ENCODE peak calls at places on chromosome 4, in five cellular contexts. L is HCT116; S is CD8-positive, alpha-beta memory T cell; C is gastrocnemius medialis; T is CD8-positive, alpha-beta T cell. M is an unnamed sample.

GRCh38 chr4:109864134-109864533 is 16.2 kb downstream of the LRIT3 start:
- DNase-seq in S (no peak), C (no peak), L (no peak), T (no peak), M (no peak)

GRCh38 chr4:122537388-122538135 is 81.0 kb upstream of the IL2 start:
- DNase-seq in T (no peak), S (no peak), C (no peak), L (no peak), M (no peak)

GRCh38 chr4:87423313-87424031 is 1.1 kb downstream of the NUDT9 start:
- DNase-seq in C (no peak), S (no peak), L (no peak), T (no peak), M (peak)

GRCh38 chr4:128349921-128350320 is 62.3 kb upstream of the PGRMC2 start:
- DNase-seq in S (no peak), L (no peak), T (no peak), C (no peak), M (no peak)

GRCh38 chr4:38752393-38752961 is 30.3 kb downstream of the TLR10 start:
- DNase-seq in C (no peak), L (no peak), S (no peak), T (no peak), M (no peak)

GRCh38 chr4:42519803-42520417 is 122.6 kb downstream of the SHISA3 start:
- DNase-seq in L (peak), T (peak), C (no peak), S (peak), M (peak)

GRCh38 chr4:610411-611261 is 14.7 kb upstream of the PDE6B start:
- DNase-seq in T (no peak), C (no peak), L (no peak), S (no peak), M (no peak)

GRCh38 chr4:37970702-37971101 is 10.5 kb downstream of the PTTG2 start:
- DNase-seq in T (peak), L (peak), S (peak), C (peak), M (peak)

GRCh38 chr4:56272946-56273728 is 114.2 kb downstream of the AASDH start:
- DNase-seq in S (no peak), C (no peak), T (no peak), L (no peak), M (no peak)

GRCh38 chr4:39166177-39166576 is 16.2 kb upstream of the WDR19 start:
- DNase-seq in T (no peak), L (no peak), S (no peak), C (no peak), M (no peak)

GRCh38 chr4:36758779-36759178 is 477.4 kb downstream of the DTHD1 start:
- DNase-seq in S (no peak), L (no peak), T (no peak), C (no peak), M (no peak)

GRCh38 chr4:148831945-148832344 is 389.7 kb upstream of the NR3C2 start:
- DNase-seq in C (no peak), S (no peak), L (peak), T (no peak), M (no peak)

GRCh38 chr4:189046642-189047041 is 894.0 kb upstream of the FRG1 start:
- DNase-seq in T (no peak), L (no peak), C (no peak), S (no peak), M (no peak)

GRCh38 chr4:125123710-125124109 is 191.0 kb upstream of the FAT4 start:
- DNase-seq in S (no peak), L (no peak), T (no peak), C (no peak), M (no peak)

GRCh38 chr4:54155936-54156335 is 56.0 kb downstream of the GSX2 start:
- DNase-seq in L (no peak), T (no peak), S (no peak), C (no peak), M (no peak)

GRCh38 chr4:147924604-147925412 is 192.9 kb downstream of the ARHGAP10 start:
- DNase-seq in C (no peak), L (no peak), S (no peak), T (no peak), M (no peak)

GRCh38 chr4:127416092-127416491 is 216.7 kb upstream of the INTU start:
- DNase-seq in S (no peak), L (no peak), C (no peak), T (no peak), M (no peak)

GRCh38 chr4:77880784-77881183 is 18.2 kb downstream of the MRPL1 start:
- DNase-seq in S (no peak), T (no peak), L (no peak), C (no peak), M (no peak)

GRCh38 chr4:169307581-169307980 is 36.8 kb upstream of the SH3RF1 start:
- DNase-seq in C (no peak), S (no peak), L (no peak), T (no peak), M (no peak)

GRCh38 chr4:158500054-158500453 is 21.6 kb upstream of the RXFP1 start:
- DNase-seq in T (no peak), S (no peak), L (no peak), C (no peak), M (no peak)

GRCh38 chr4:8112036-8112576 is 46.5 kb downstream of the ABLIM2 start:
- DNase-seq in L (no peak), C (no peak), T (no peak), S (no peak), M (no peak)

GRCh38 chr4:7034262-7035081 is 8.7 kb upstream of the TADA2B start:
- DNase-seq in L (no peak), T (no peak), S (no peak), C (no peak), M (no peak)

GRCh38 chr4:138669479-138670165 is 346.0 kb upstream of the NOCT start:
- DNase-seq in S (no peak), C (no peak), L (no peak), T (no peak), M (no peak)

GRCh38 chr4:177041356-177041755 is 248.6 kb upstream of the VEGFC start:
- DNase-seq in L (no peak), T (no peak), C (no peak), S (no peak), M (no peak)

GRCh38 chr4:92678292-92678691 is 374.5 kb downstream of the GRID2 start:
- DNase-seq in L (no peak), S (no peak), T (no peak), C (no peak), M (no peak)

GRCh38 chr4:184473515-184474260 is 662 bp downstream of the IRF2 start:
- DNase-seq in S (peak), T (peak), C (no peak), L (no peak), M (no peak)

GRCh38 chr4:10565166-10565780 is 108.0 kb upstream of the ZNF518B start:
- DNase-seq in C (no peak), S (no peak), T (no peak), L (no peak), M (no peak)

GRCh38 chr4:89136525-89136924 is 25.2 kb downstream of the TIGD2 start:
- DNase-seq in T (no peak), C (no peak), S (no peak), L (no peak), M (no peak)

GRCh38 chr4:26962720-26963119 is 102.1 kb downstream of the STIM2 start:
- DNase-seq in L (no peak), T (no peak), C (no peak), S (no peak), M (no peak)

GRCh38 chr4:39521253-39521908 is 5.9 kb downstream of the UGDH start:
- DNase-seq in T (no peak), S (no peak), C (no peak), L (no peak), M (no peak)

GRCh38 chr4:108702960-108703359 is 52.6 kb downstream of the OSTC start:
- DNase-seq in C (no peak), S (no peak), T (no peak), L (no peak), M (no peak)

GRCh38 chr4:88738714-88739366 is 41.2 kb upstream of the NAP1L5 start:
- DNase-seq in C (no peak), T (no peak), L (no peak), S (no peak), M (no peak)

GRCh38 chr4:176038789-176039188 is 26.9 kb upstream of the WDR17 start:
- DNase-seq in C (no peak), L (no peak), T (no peak), S (no peak), M (no peak)

GRCh38 chr4:151324449-151325319 is 721 bp downstream of the SH3D19 start:
- DNase-seq in S (no peak), C (peak), T (no peak), L (peak), M (no peak)

GRCh38 chr4:124104101-124104500 is 608.4 kb downstream of the ANKRD50 start:
- DNase-seq in L (no peak), T (no peak), C (no peak), S (no peak), M (no peak)

GRCh38 chr4:39505581-39505980 is 21.7 kb downstream of the UGDH start:
- DNase-seq in C (no peak), S (no peak), T (no peak), L (no peak), M (no peak)

GRCh38 chr4:165384608-165385007 is 5.8 kb downstream of the CPE start:
- DNase-seq in L (no peak), S (no peak), T (no peak), C (no peak), M (no peak)

GRCh38 chr4:70336043-70336442 is 1.3 kb downstream of the CABS1 start:
- DNase-seq in S (no peak), L (no peak), T (no peak), C (no peak), M (no peak)

GRCh38 chr4:14892563-14892962 is 109.7 kb upstream of the CPEB2 start:
- DNase-seq in T (no peak), C (no peak), L (no peak), S (no peak), M (no peak)

GRCh38 chr4:14896656-14897175 is 105.6 kb upstream of the CPEB2 start:
- DNase-seq in S (no peak), C (no peak), L (no peak), T (no peak), M (no peak)

GRCh38 chr4:14894392-14895292 is 107.6 kb upstream of the CPEB2 start:
- DNase-seq in S (no peak), C (no peak), L (no peak), T (no peak), M (no peak)

GRCh38 chr4:14897217-14897616 is 105.1 kb upstream of the CPEB2 start:
- DNase-seq in L (no peak), S (no peak), C (no peak), T (no peak), M (no peak)

DNA sequence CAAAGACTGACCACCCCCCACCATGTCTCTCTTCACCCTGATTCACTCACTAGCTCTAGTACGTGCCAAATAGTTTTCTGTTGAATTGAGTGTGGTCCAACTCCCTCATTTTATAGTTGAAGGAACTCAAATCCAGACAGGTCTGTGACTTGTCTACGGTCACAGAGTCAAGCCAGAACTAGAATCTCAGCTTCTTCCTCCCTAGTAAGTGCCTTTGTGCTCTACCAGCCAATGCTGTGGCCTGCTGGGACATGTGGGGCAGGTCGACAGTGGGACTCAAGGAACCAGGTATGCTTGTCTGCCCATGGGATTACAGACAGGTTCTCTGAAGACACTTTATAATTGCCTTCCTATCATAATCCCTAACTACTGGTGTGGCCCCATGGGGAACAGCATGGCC is 108.6 kb upstream of the CPEB2 start:
- DNase-seq in S (no peak), C (no peak), L (no peak), T (no peak), M (no peak)
- H3K27ac ChIP-seq in S (no peak), C (no peak), L (no peak), T (no peak), M (no peak)

GRCh38 chr4:15042529-15043167 is 40.4 kb downstream of the CPEB2 start:
- DNase-seq in L (no peak), T (no peak), S (no peak), C (no peak), M (no peak)

GRCh38 chr4:15037923-15038541 is 35.8 kb downstream of the CPEB2 start:
- DNase-seq in T (no peak), S (no peak), L (no peak), C (no peak), M (no peak)

GRCh38 chr4:15040916-15041463 is 38.7 kb downstream of the CPEB2 start:
- DNase-seq in L (no peak), C (no peak), T (no peak), S (no peak), M (no peak)

GRCh38 chr4:15043922-15044321 is 41.6 kb downstream of the CPEB2 start:
- DNase-seq in L (no peak), S (no peak), T (no peak), C (no peak), M (no peak)

DNA sequence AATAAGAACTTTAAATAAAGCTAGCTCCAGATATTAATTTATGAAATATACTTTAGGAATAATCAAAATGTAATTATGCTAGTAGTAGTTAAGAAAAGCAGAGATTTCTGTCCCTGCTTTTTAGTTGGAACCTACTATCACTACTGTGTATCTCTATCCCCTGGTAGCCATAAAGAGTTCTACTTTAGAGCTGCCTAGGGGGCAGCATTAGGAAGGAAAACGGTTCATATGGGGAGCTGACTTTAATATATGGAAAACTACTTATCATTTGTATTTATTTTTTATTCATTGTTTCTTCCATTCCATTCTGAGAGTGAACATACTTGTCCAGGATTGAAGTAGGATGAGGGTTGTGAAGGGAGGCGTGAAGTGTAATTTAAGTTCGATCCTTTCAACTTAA is 40.9 kb downstream of the CPEB2 start:
- DNase-seq in T (no peak), S (no peak), C (no peak), L (peak), M (no peak)
- H3K27ac ChIP-seq in T (no peak), S (no peak), C (no peak), L (no peak), M (no peak)

GRCh38 chr4:145048817-145049216 is 49.2 kb downstream of the ANAPC10 start:
- DNase-seq in T (no peak), C (no peak), S (no peak), L (no peak), M (no peak)
- H3K27ac ChIP-seq in T (no peak), C (no peak), S (no peak), L (no peak), M (no peak)

GRCh38 chr4:154998284-154998683 is 210.2 kb upstream of the NPY2R start:
- DNase-seq in T (no peak), C (no peak), L (no peak), S (no peak), M (no peak)
- H3K27ac ChIP-seq in T (no peak), C (no peak), L (no peak), S (no peak), M (no peak)

GRCh38 chr4:140305053-140305452 is 68.4 kb upstream of the SCOC start:
- DNase-seq in T (no peak), S (no peak), L (no peak), C (no peak), M (no peak)

GRCh38 chr4:140309124-140309870 is 64.1 kb upstream of the SCOC start:
- DNase-seq in C (peak), L (no peak), T (no peak), S (no peak), M (no peak)

GRCh38 chr4:140312101-140312500 is 61.3 kb upstream of the SCOC start:
- DNase-seq in S (no peak), T (no peak), C (no peak), L (no peak), M (no peak)

GRCh38 chr4:140308366-140309123 is 64.9 kb upstream of the SCOC start:
- DNase-seq in T (no peak), C (peak), L (no peak), S (no peak), M (no peak)
- H3K27ac ChIP-seq in T (no peak), C (peak), L (no peak), S (no peak), M (no peak)

GRCh38 chr4:24364852-24365251 is 219.5 kb downstream of the DHX15 start:
- DNase-seq in C (no peak), L (no peak), T (no peak), S (no peak), M (no peak)

GRCh38 chr4:24364249-24364648 is 220.1 kb downstream of the DHX15 start:
- DNase-seq in L (no peak), C (no peak), S (no peak), T (no peak), M (no peak)

GRCh38 chr4:24369630-24370029 is 214.7 kb downstream of the DHX15 start:
- DNase-seq in L (no peak), C (no peak), T (no peak), S (no peak), M (no peak)

GRCh38 chr4:24368801-24369200 is 215.6 kb downstream of the DHX15 start:
- DNase-seq in T (no peak), L (no peak), S (no peak), C (no peak), M (no peak)

DNA sequence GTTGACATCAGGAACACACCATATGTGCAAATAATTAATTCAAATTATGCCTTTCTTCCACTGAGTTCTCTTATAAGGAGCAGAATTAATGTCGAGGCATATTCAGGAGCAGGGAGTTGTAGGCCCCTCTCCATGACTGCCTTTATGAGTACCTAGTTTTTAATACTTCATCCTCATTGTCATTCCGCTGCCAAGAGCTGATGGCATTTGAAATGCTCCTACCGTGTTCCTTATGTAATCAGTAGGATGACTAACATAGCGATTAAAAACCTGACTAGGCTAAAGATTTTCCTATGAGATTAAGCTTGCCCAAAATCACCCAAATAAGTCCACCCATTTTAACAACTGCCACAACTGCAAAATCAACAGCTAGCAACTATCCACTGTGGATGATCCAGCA is 220.6 kb downstream of the DHX15 start:
- DNase-seq in S (no peak), L (no peak), T (no peak), C (no peak), M (no peak)
- H3K27ac ChIP-seq in S (no peak), L (no peak), T (no peak), C (no peak), M (no peak)

GRCh38 chr4:174215055-174215454 is 68.4 kb downstream of the FBXO8 start:
- DNase-seq in C (no peak), L (no peak), S (no peak), T (no peak), M (no peak)

GRCh38 chr4:174218127-174218790 is 65.2 kb downstream of the FBXO8 start:
- DNase-seq in T (no peak), C (no peak), S (no peak), L (no peak), M (no peak)

GRCh38 chr4:174217273-174218126 is 66.0 kb downstream of the FBXO8 start:
- DNase-seq in S (no peak), T (no peak), L (no peak), C (no peak), M (no peak)

GRCh38 chr4:174215936-174216699 is 67.3 kb downstream of the FBXO8 start:
- DNase-seq in S (no peak), C (no peak), L (no peak), T (no peak), M (no peak)

DNA sequence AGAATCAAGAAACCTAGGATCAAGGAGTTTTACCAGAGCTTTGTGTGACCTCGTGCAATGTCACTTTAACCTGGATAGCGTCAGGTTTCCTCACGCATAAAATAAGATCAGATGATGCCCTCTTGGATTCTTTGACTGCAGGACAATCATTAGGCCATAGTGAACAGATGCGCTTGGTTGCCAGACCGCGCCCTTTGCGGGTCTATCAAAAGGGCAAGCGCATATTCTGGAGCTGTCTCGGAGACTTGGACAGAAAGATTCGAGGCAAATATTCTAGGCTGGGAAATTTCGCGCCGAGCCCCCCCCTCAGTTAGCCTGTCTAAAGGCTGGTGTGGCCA is 66.6 kb downstream of the FBXO8 start:
- DNase-seq in T (no peak), C (no peak), L (no peak), S (no peak), M (no peak)
- H3K27ac ChIP-seq in T (no peak), C (no peak), L (no peak), S (no peak), M (no peak)

GRCh38 chr4:3720461-3720860 is 45.7 kb upstream of the ADRA2C start:
- DNase-seq in L (no peak), S (no peak), T (no peak), C (no peak), M (no peak)
- H3K27ac ChIP-seq in L (no peak), S (no peak), T (no peak), C (no peak), M (no peak)

GRCh38 chr4:20391224-20391623 is 139.5 kb downstream of the SLIT2 start:
- DNase-seq in C (no peak), S (no peak), T (no peak), L (no peak), M (no peak)

GRCh38 chr4:20393486-20394100 is 141.9 kb downstream of the SLIT2 start:
- DNase-seq in C (no peak), S (no peak), T (no peak), L (no peak), M (no peak)

GRCh38 chr4:20391912-20392311 is 140.2 kb downstream of the SLIT2 start:
- DNase-seq in T (no peak), L (no peak), S (no peak), C (no peak), M (no peak)

GRCh38 chr4:20395160-20395773 is 143.6 kb downstream of the SLIT2 start:
- DNase-seq in C (no peak), L (peak), T (no peak), S (no peak), M (no peak)

GRCh38 chr4:20394471-20394870 is 142.8 kb downstream of the SLIT2 start:
- DNase-seq in S (no peak), L (no peak), C (no peak), T (no peak), M (no peak)
- H3K27ac ChIP-seq in S (no peak), L (no peak), C (no peak), T (no peak), M (no peak)

M was measured in HL-60.